ENCODE peak calls at places on chromosomes 3 and 15, in six cellular contexts. I, W, R, A, X and T are unnamed samples. For H3K27me3, the result is how much of the 10 kb centered on the place peaks cover.

GRCh38 chr15:39427705-39428104 is 153.2 kb upstream of the THBS1 start:
- DNase-seq in A (no peak), I (no peak), X (peak), W (peak), R (no peak), T (no peak)

GRCh38 chr3:176734146-176734545 is 463.1 kb downstream of the TBL1XR1 start:
- DNase-seq in A (no peak), W (no peak), R (no peak), X (no peak), I (no peak), T (no peak)

GRCh38 chr3:8621141-8621540 is 23.5 kb downstream of the SSUH2 start:
- DNase-seq in W (no peak), R (no peak), X (no peak), A (no peak), I (no peak), T (no peak)

GRCh38 chr3:171428321-171428787 is 31.9 kb downstream of the TNIK start:
- DNase-seq in I (no peak), W (no peak), X (no peak), R (no peak), A (no peak), T (no peak)

GRCh38 chr15:31082771-31083393 is 18.6 kb downstream of the TRPM1 start:
- DNase-seq in X (no peak), R (no peak), W (no peak), I (no peak), A (no peak), T (no peak)

GRCh38 chr15:40825661-40826088 is 2.8 kb downstream of the PPP1R14D start:
- DNase-seq in A (no peak), I (no peak), X (no peak), R (no peak), W (no peak), T (no peak)

GRCh38 chr15:86591158-86591557 is 511.5 kb downstream of the AGBL1 start:
- DNase-seq in I (no peak), A (no peak), R (no peak), X (no peak), W (no peak), T (no peak)

GRCh38 chr3:196323723-196324122 is 5.7 kb upstream of the DYNLT2B start:
- DNase-seq in X (no peak), W (no peak), A (no peak), I (no peak), R (no peak), T (no peak)

GRCh38 chr3:65955792-65956477 is 82.8 kb downstream of the MAGI1 start:
- DNase-seq in W (no peak), A (no peak), R (peak), X (no peak), I (no peak), T (no peak)

GRCh38 chr15:68990755-68991500 is 23.6 kb upstream of the NOX5 start:
- DNase-seq in X (no peak), A (no peak), R (no peak), W (no peak), I (no peak), T (no peak)

GRCh38 chr3:59321881-59322540 is 272.2 kb upstream of the CFAP20DC start:
- DNase-seq in W (no peak), R (no peak), A (no peak), I (no peak), X (no peak), T (no peak)

GRCh38 chr3:71961891-71962290 is 176.9 kb upstream of the PROK2 start:
- DNase-seq in R (no peak), X (no peak), A (no peak), I (no peak), W (no peak), T (no peak)

GRCh38 chr15:86231864-86232801 is 152.5 kb downstream of the AGBL1 start:
- DNase-seq in I (no peak), X (peak), R (peak), W (no peak), A (peak), T (no peak)

GRCh38 chr15:96338772-96339661 is 8.5 kb downstream of the NR2F2 start:
- DNase-seq in I (no peak), A (no peak), R (peak), W (no peak), X (no peak), T (no peak)

GRCh38 chr3:152258448-152259302 is 10.1 kb upstream of the MBNL1 start:
- DNase-seq in R (peak), W (peak), A (no peak), I (peak), X (peak), T (peak)

GRCh38 chr15:68782589-68783161 is 38.0 kb downstream of the ANP32A start:
- DNase-seq in A (no peak), R (no peak), I (no peak), W (no peak), X (no peak), T (no peak)

GRCh38 chr3:102827386-102827785 is 392.6 kb downstream of the ZPLD1 start:
- DNase-seq in W (no peak), R (no peak), A (no peak), I (no peak), X (no peak), T (no peak)

GRCh38 chr3:150454622-150455021 is 46.5 kb downstream of the TSC22D2 start:
- DNase-seq in A (no peak), W (no peak), I (no peak), R (no peak), X (no peak), T (no peak)

GRCh38 chr3:45689787-45690145 is 570 bp downstream of the SACM1L start:
- DNase-seq in X (no peak), I (no peak), A (no peak), R (no peak), W (no peak), T (no peak)

GRCh38 chr3:45688882-45689786 is at the start of gene SACM1L:
- DNase-seq in A (peak), R (peak), W (peak), X (peak), I (peak), T (peak)

GRCh38 chr3:45688194-45688881 is 858 bp upstream of the SACM1L start:
- DNase-seq in R (no peak), X (peak), A (peak), I (peak), W (no peak), T (no peak)

GRCh38 chr3:45692866-45693265 is 3.7 kb downstream of the SACM1L start:
- DNase-seq in R (no peak), I (no peak), X (no peak), W (no peak), A (no peak), T (no peak)

DNA sequence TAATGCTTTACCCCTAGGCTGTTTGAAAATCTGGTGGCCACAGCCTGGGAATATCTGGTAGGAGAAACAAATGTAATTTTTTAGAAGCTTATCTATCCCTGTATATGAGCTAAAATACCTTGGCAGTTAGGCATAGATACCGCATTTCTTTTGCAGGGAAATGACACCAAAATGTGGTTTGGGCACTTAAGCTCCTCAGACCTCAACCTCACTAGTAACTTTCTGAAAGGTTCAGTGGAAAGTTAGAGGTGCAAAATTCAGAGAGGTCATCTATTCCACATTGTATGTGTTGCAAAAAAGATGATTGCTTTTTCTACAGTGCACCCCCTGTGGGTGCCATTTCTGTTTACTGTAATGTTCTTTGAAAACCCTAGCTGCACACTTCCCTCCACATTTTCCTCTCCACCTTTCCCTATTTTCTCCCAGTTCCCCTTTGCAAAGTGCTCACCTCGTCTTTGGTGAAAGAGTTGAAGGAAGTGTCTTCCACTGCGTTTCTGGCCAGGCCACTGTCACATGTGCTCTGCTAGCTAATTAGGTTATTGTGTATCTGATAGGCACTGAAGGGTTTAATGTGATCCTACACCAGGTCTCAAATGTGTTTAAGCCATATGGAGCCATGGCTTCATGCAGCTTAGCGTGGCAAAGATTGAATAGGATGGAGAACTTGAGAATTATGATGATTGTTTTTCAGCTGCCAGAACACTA is 1.3 kb downstream of the SACM1L start:
- DNase-seq in W (no peak), A (no peak), I (no peak), X (no peak), R (no peak), T (no peak)
- TF ChIP-seq CTCF in W (no peak), A (no peak), I (no peak), X (no peak), R (peak), T (peak)

DNA sequence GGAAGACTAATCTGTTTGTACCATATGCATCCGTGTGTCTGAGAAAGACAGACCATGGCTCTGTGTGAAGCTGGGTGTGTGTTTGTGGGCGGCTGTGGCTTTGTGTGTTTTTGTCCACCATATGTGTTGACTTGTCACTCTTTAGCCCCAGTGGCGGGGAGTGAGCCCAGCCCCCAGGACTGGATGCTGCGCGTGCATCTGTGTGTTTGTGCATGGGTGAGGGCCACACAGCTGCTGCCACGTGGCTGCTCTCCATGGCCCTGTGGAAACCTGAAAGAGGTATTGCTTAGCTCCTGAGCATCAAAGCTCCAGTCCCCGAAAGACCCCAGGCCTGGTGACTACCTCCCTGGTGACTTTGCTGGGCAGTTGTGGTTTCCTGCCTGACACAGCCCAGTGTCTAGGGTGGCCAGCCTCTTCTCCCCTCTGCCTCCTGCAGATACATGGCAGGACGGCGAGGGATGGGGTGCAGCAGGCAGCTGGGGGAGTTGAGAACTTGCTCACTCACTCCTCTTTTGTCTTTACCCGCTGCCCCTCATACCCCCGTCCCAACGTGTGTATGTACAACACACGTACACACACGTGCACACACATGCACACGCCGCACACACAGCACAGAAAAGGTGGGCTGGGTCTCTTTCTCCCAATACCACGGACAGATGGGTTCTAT is 6.5 kb downstream of the EPHB3 start:
- DNase-seq in W (no peak), R (no peak), A (no peak), I (no peak), X (no peak), T (no peak)
- H3K27me3 ChIP-seq in W (under half), R (under half), A (under half), I (under half), X (under half), T (under half)

DNA sequence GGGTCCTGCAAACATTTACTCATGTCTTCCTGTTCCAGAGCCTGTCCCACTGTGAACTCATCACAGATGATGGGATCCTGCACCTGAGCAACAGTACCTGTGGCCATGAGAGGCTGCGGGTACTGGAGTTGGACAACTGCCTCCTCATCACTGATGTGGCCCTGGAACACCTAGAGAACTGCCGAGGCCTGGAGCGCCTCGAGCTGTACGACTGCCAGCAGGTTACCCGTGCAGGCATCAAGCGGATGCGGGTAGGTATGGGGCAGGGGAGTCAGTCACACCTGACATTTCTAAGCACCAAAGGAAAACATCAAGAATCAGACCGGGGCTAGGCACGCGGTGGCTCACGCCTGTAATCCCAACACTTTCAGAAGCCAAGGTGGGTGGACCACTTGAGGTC is 56.3 kb downstream of the UBP1 start:
- DNase-seq in I (no peak), W (no peak), A (no peak), R (no peak), X (no peak), T (no peak)
- TF ChIP-seq CTCF in I (no peak), W (no peak), A (no peak), R (no peak), X (no peak), T (no peak)

GRCh38 chr3:122416966-122417365 is 1.1 kb upstream of the WDR5B start:
- DNase-seq in I (no peak), X (no peak), W (no peak), R (no peak), A (no peak), T (no peak)
- H3K27me3 ChIP-seq in I (under half), X (under half), W (under half), R (under half), A (under half), T (under half)

GRCh38 chr15:62428851-62429250 is 263.8 kb upstream of the C2CD4B start:
- DNase-seq in A (no peak), I (no peak), X (no peak), R (no peak), W (no peak), T (no peak)
- TF ChIP-seq CTCF in A (no peak), I (no peak), X (no peak), R (no peak), W (no peak), T (no peak)

DNA sequence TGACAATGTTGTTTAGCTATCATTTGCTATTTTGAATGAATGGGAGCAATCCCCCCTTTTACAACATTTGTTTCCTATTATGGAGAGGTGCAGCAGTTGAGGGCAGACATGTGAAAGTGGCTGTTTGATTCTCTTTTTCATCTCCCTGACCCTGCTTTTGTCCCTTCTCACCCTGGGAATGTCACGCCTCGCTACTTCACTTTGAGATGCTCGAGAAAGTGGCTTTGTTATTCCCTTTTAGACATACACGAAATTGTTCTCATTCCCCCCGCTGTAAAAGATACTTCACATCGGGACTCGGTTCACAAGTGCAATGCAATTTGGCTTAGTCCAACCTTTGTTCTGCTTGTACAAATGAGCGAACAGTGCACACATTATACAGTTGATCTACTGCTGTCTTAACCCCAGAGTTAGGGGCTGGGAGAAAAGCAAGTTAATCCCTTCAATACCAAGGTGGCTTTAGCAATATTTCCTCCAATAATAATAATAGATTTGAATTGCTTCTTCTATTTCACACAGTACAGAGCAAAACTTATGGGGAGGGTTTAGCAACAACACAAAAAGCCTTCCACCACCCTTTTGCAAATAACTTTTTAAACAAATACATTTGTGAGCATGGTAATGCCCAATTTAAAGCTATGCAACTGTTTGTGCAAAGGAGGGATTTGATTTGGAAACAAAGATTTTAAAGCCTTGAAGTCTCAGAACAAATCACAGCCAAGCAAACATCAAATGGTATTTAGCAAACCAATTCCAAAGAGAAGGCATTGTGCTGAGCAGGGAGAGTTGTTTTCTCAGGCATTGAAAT is 5.7 kb upstream of the FOXB1 start:
- DNase-seq in X (no peak), I (no peak), W (no peak), R (no peak), A (no peak), T (no peak)
- H3K27me3 ChIP-seq in X (under half), I (half or more), W (half or more), R (half or more), A (half or more), T (half or more)

DNA sequence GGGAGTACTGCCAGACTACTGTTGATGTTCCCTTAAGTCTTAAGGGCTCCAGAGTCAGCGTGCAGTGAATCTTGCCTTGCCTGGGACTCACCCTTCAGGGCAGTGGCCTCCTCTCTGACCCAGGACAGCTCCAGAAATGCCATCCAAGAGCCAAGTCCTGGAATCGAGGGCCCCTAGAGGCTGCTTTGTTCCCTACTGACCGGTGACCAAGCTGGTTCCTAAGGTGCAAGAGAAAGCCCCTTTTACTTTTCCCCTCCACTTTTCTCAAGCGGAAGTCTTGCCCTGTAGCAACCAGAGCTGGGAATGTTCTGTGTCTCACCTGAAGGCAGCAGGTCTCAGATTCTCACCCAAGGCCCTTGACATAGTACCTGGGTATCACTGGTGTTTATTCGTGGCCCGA is 238.0 kb downstream of the DOCK3 start:
- DNase-seq in A (no peak), W (no peak), X (no peak), R (no peak), I (no peak), T (no peak)
- TF ChIP-seq CTCF in A (no peak), W (no peak), X (no peak), R (no peak), I (no peak), T (no peak)

GRCh38 chr3:31008986-31009385 is 114.5 kb upstream of the GADL1 start:
- DNase-seq in W (no peak), X (no peak), A (no peak), I (no peak), R (peak), T (no peak)
- H3K27me3 ChIP-seq in W (under half), X (under half), A (under half), I (under half), R (under half), T (under half)

DNA sequence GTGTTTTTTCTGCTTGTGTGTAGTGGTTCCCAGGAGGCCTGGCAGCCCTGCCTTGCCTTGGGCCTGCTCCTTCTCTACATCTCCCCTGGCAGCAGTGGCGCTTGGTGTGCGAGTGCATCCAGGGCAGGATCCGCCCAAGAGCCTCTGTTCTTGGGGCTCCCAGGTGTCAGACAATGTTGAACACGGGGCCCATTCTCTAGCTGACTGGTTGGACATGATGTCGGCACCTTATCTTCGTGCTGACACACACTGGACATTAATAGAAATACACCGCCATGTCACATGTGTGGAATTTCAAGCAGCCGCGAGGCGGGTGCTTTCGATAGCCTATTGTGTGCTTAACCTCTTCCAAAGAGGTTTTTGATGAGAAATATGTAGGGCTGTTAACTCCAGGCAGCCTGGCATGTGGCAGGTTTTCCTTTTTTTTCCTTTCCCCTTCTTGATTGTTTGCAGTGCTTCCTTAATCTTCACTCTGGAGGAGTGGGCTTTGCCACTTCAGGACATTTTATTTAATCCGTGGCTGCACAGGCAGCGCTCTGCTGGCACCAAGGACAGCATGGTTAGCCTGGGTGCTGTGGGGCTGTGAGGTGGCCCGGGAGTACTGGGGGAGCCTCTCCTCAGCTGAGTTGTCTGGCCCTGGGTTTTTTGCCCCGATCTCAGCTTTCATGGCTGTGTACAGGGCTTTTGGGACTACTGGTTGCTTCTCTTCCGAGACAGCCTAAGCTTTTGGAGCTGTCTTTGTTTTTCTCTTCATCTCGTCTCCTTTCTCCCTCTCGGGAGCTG is 42.5 kb downstream of the CHCHD6 start:
- DNase-seq in I (no peak), R (peak), X (peak), W (peak), A (no peak), T (peak)
- TF ChIP-seq CTCF in I (no peak), R (peak), X (no peak), W (no peak), A (no peak), T (peak)

GRCh38 chr15:77474310-77474986 is 53.8 kb downstream of the HMG20A start:
- DNase-seq in A (no peak), R (no peak), W (no peak), I (no peak), X (no peak), T (no peak)

GRCh38 chr15:77476999-77477398 is 56.3 kb downstream of the HMG20A start:
- DNase-seq in X (no peak), W (no peak), I (no peak), A (no peak), R (no peak), T (no peak)

GRCh38 chr15:77474987-77475385 is 54.3 kb downstream of the HMG20A start:
- DNase-seq in X (no peak), I (no peak), W (no peak), A (no peak), R (no peak), T (no peak)

GRCh38 chr15:77473328-77473727 is 52.6 kb downstream of the HMG20A start:
- DNase-seq in W (no peak), X (no peak), A (no peak), I (no peak), R (no peak), T (no peak)

GRCh38 chr15:77475898-77476297 is 55.2 kb downstream of the HMG20A start:
- DNase-seq in W (no peak), X (no peak), A (no peak), I (no peak), R (no peak), T (no peak)
- H3K27me3 ChIP-seq in W (under half), X (under half), A (under half), I (under half), R (under half), T (under half)